ENCODE peak calls at places on chromosome 20, in nine cellular contexts. S is heart right ventricle; M is GM23248; J is stimulated activated naive B cell treated with anti-CD40 and anti-IgM and Interleukin-4, amounts not matched to agents 10 μg/mL and 1 μg/mL and 100 μg/mL, for 72 hours; T is fibroblast of pulmonary artery; B is activated CD4-positive, alpha-beta memory T cell treated with anti-CD3 and anti-CD28 coated beads, Interleukin-2, amount 10 ng/mL, durations not matched to agents 7 days and 5 days; H is HFFc6; Y is neural crest cell; Q is Caco-2. L is an unnamed sample.

GRCh38 chr20:59222982-59223610 is 59.5 kb downstream of the ZNF831 start:
- DNase-seq in Y (peak; percentile 27), M (peak; percentile 36), H (no peak), J (no peak), T (peak; percentile 4), S (no peak), Q (no peak), B (no peak), L (no peak)

GRCh38 chr20:13008761-13009681 is at the start of gene SPTLC3:
- DNase-seq in M (peak; percentile 53), Y (no peak), H (no peak), S (no peak), Q (peak; percentile 78), B (no peak), T (peak; percentile 57), J (peak; percentile 0), L (peak; percentile 63)

GRCh38 chr20:58135441-58136170 is 92.8 kb downstream of the ANKRD60 start:
- DNase-seq in M (peak; percentile 70), Y (no peak), H (no peak), S (no peak), Q (peak; percentile 31), T (no peak), J (no peak), B (peak; percentile 12), L (no peak)

GRCh38 chr20:8749986-8750385 is 318.9 kb upstream of the PLCB4 start:
- DNase-seq in M (peak; percentile 78), J (no peak), Q (no peak), T (peak; percentile 20), H (peak; percentile 53), Y (no peak), S (no peak), B (no peak), L (no peak)

GRCh38 chr20:62305149-62305764 is 2.5 kb downstream of the ADRM1 start:
- DNase-seq in M (peak; percentile 14), H (no peak), S (no peak), Y (no peak), J (no peak), Q (no peak), T (no peak), B (no peak), L (no peak)

GRCh38 chr20:57310821-57311514 is 18.6 kb upstream of the SPO11 start:
- DNase-seq in S (no peak), Y (no peak), B (no peak), Q (peak; percentile 28), T (no peak), M (no peak), J (no peak), H (no peak), L (no peak)

GRCh38 chr20:17762873-17763557 is 63.2 kb downstream of the BANF2 start:
- DNase-seq in Y (no peak), S (no peak), Q (peak; percentile 79), B (no peak), H (no peak), M (no peak), J (no peak), T (no peak), L (no peak)

GRCh38 chr20:18092890-18093289 is 35.2 kb upstream of the OVOL2 start:
- DNase-seq in H (no peak), Y (no peak), M (no peak), S (no peak), B (no peak), Q (no peak), T (no peak), J (no peak), L (no peak)

GRCh38 chr20:1894951-1895673 is at the start of gene SIRPA:
- DNase-seq in H (peak; percentile 49), M (peak; percentile 88), J (no peak), Q (peak; percentile 63), Y (peak; percentile 40), S (peak; percentile 67), B (no peak), T (peak; percentile 70), L (peak; percentile 64)

GRCh38 chr20:49313271-49313670 is 35.4 kb upstream of the ZNFX1 start:
- DNase-seq in J (no peak), Y (no peak), B (no peak), S (no peak), H (no peak), T (no peak), M (no peak), Q (no peak), L (no peak)

GRCh38 chr20:57657537-57658446 is 37.6 kb upstream of the ZBP1 start:
- DNase-seq in J (no peak), M (no peak), S (peak; percentile 60), Y (no peak), T (no peak), H (no peak), B (peak; percentile 61), Q (peak; percentile 41), L (no peak)

GRCh38 chr20:58439974-58440767 is 51.1 kb downstream of the VAPB start:
- DNase-seq in H (no peak), B (no peak), M (no peak), S (no peak), T (peak; percentile 37), J (no peak), Q (no peak), Y (no peak), L (no peak)

GRCh38 chr20:34693414-34693813 is 10.7 kb upstream of the TP53INP2 start:
- DNase-seq in Y (no peak), M (no peak), J (no peak), B (no peak), T (no peak), Q (peak; percentile 23), H (no peak), S (no peak), L (no peak)

GRCh38 chr20:25065625-25066338 is 7.8 kb upstream of the ACSS1 start:
- DNase-seq in J (peak; percentile 46), Q (peak; percentile 73), B (peak; percentile 74), M (peak; percentile 77), S (peak; percentile 37), H (peak; percentile 37), T (peak; percentile 71), Y (peak; percentile 48), L (peak; percentile 60)

GRCh38 chr20:341682-342081 is 5.2 kb upstream of the NRSN2 start:
- DNase-seq in B (no peak), H (peak; percentile 94), Q (no peak), Y (no peak), M (peak; percentile 88), S (no peak), T (peak; percentile 86), J (no peak), L (no peak)

GRCh38 chr20:37257530-37257929 is 4.1 kb downstream of the GHRH start:
- DNase-seq in T (no peak), J (no peak), S (no peak), Q (no peak), M (no peak), Y (no peak), H (no peak), B (no peak), L (no peak)

GRCh38 chr20:20368414-20369352 is 779 bp downstream of the INSM1 start:
- DNase-seq in S (no peak), Y (no peak), J (no peak), T (no peak), M (peak; percentile 28), H (no peak), B (no peak), Q (no peak), L (no peak)

GRCh38 chr20:50234288-50234687 is 43.7 kb downstream of the CEBPB start:
- DNase-seq in M (no peak), S (no peak), T (no peak), Y (no peak), Q (no peak), H (no peak), J (no peak), B (no peak), L (no peak)

GRCh38 chr20:16018881-16019280 is 554.4 kb downstream of the KIF16B start:
- DNase-seq in S (no peak), T (no peak), M (no peak), Y (no peak), H (no peak), B (no peak), J (no peak), Q (no peak), L (no peak)

GRCh38 chr20:33516882-33517281 is 27.0 kb downstream of the CBFA2T2 start:
- DNase-seq in Q (no peak), S (no peak), J (no peak), M (no peak), Y (no peak), T (peak; percentile 17), B (no peak), H (no peak), L (no peak)

GRCh38 chr20:18743665-18744440 is 69.7 kb upstream of the SCP2D1 start:
- DNase-seq in J (no peak), M (no peak), T (no peak), Q (no peak), H (no peak), S (no peak), B (no peak), Y (no peak), L (no peak)

GRCh38 chr20:40435146-40435545 is 253.9 kb downstream of the MAFB start:
- DNase-seq in Q (no peak), S (no peak), B (no peak), Y (no peak), H (no peak), J (no peak), M (no peak), T (no peak), L (no peak)

GRCh38 chr20:45545754-45546453 is 1.3 kb downstream of the EPPIN start:
- DNase-seq in Y (no peak), B (no peak), T (peak; percentile 40), J (no peak), S (no peak), Q (no peak), H (peak; percentile 14), M (peak; percentile 75), L (peak; percentile 53)

GRCh38 chr20:3970016-3970415 is 45.3 kb downstream of the RNF24 start:
- DNase-seq in Y (no peak), B (no peak), Q (peak; percentile 66), S (no peak), J (no peak), H (no peak), T (no peak), M (no peak), L (no peak)

GRCh38 chr20:32327087-32327681 is 30.9 kb upstream of the ASXL1 start:
- DNase-seq in J (no peak), S (no peak), H (peak; percentile 67), T (peak; percentile 91), Y (no peak), M (peak; percentile 71), Q (peak; percentile 59), B (no peak), L (no peak)

GRCh38 chr20:42276718-42277117 is 658.5 kb upstream of the CHD6 start:
- DNase-seq in T (no peak), Y (no peak), H (no peak), S (no peak), Q (no peak), J (no peak), M (no peak), B (no peak), L (no peak)

GRCh38 chr20:46127396-46128010 is 9.4 kb downstream of the CD40 start:
- DNase-seq in S (no peak), H (no peak), Y (no peak), B (no peak), T (no peak), M (no peak), Q (no peak), J (no peak), L (no peak)

GRCh38 chr20:37357481-37358365 is 11.8 kb downstream of the SRC start:
- DNase-seq in M (no peak), B (no peak), T (no peak), Y (no peak), J (no peak), H (no peak), Q (peak; percentile 32), S (no peak), L (peak; percentile 31)

GRCh38 chr20:62741191-62741676 is 32.6 kb downstream of the NTSR1 start:
- DNase-seq in T (peak; percentile 28), H (no peak), Q (no peak), M (peak; percentile 36), J (no peak), S (peak; percentile 4), Y (no peak), B (no peak), L (peak; percentile 60)

GRCh38 chr20:8368680-8369079 is 236.6 kb downstream of the PLCB1 start:
- DNase-seq in T (no peak), S (no peak), J (no peak), Q (no peak), M (no peak), H (no peak), Y (no peak), B (no peak), L (no peak)

GRCh38 chr20:11232896-11233295 is 559.1 kb upstream of the JAG1 start:
- DNase-seq in S (no peak), J (no peak), H (no peak), Y (no peak), M (no peak), B (no peak), T (no peak), Q (no peak), L (no peak)